ENCODE peak calls at places on chromosomes 3 and 15, in four cellular contexts. M is heart right ventricle, Z is K562, Y is adrenal gland. Q is an unnamed sample.

GRCh38 chr3:171320721-171321120 is 139.5 kb downstream of the TNIK start:
- DNase-seq in Y (no peak), M (peak; percentile 58), Z (no peak), Q (no peak)

GRCh38 chr3:197963019-197963637 is 3.1 kb downstream of the LMLN start:
- DNase-seq in Z (peak; percentile 50), M (no peak), Y (no peak), Q (no peak)

GRCh38 chr15:41936649-41937567 is 35.4 kb downstream of the EHD4 start:
- DNase-seq in Z (no peak), Y (no peak), M (peak; percentile 69), Q (no peak)

GRCh38 chr3:152554980-152555379 is 280.0 kb upstream of the P2RY1 start:
- DNase-seq in Y (peak; percentile 40), Z (no peak), M (peak; percentile 37), Q (no peak)

GRCh38 chr3:191290311-191291025 is 38.7 kb upstream of the CCDC50 start:
- DNase-seq in M (no peak), Z (no peak), Y (no peak), Q (no peak)

GRCh38 chr3:152175576-152175883 is 93.2 kb upstream of the MBNL1 start:
- DNase-seq in Y (no peak), Z (no peak), M (no peak), Q (no peak)

GRCh38 chr3:58566398-58567250 is 10.6 kb downstream of the FAM107A start:
- DNase-seq in Y (no peak), M (no peak), Z (no peak), Q (no peak)

GRCh38 chr15:47576921-47577474 is 140.3 kb upstream of the SEMA6D start:
- DNase-seq in Z (no peak), Y (no peak), M (no peak), Q (no peak)

GRCh38 chr15:92979011-92979701 is 79.0 kb downstream of the CHD2 start:
- DNase-seq in Y (no peak), Z (no peak), M (no peak), Q (no peak)

GRCh38 chr3:44682182-44682896 is 30.1 kb upstream of the ZNF502 start:
- DNase-seq in Z (no peak), Y (no peak), M (no peak), Q (no peak)

GRCh38 chr3:111729087-111729846 is 129.8 kb upstream of the PHLDB2 start:
- DNase-seq in Z (no peak), Y (peak; percentile 24), M (peak; percentile 83), Q (no peak)

GRCh38 chr3:133983576-133984560 is 45.9 kb downstream of the SLCO2A1 start:
- DNase-seq in Z (no peak), M (no peak), Y (no peak), Q (no peak)

GRCh38 chr3:115040673-115041286 is 106.3 kb downstream of the ZBTB20 start:
- DNase-seq in Z (peak; percentile 1), M (peak; percentile 6), Y (no peak), Q (no peak)

GRCh38 chr3:9205345-9206143 is 43.9 kb downstream of the SRGAP3 start:
- DNase-seq in M (no peak), Y (no peak), Z (no peak), Q (no peak)

GRCh38 chr3:57944313-57944580 is 64.0 kb upstream of the FLNB start:
- DNase-seq in M (no peak), Y (no peak), Z (no peak), Q (no peak)

GRCh38 chr15:83380026-83380425 is 67.1 kb upstream of the SH3GL3 start:
- DNase-seq in Z (no peak), Y (no peak), M (no peak), Q (no peak)

GRCh38 chr15:41934843-41935242 is 37.5 kb downstream of the EHD4 start:
- DNase-seq in Y (no peak), M (peak; percentile 45), Z (no peak), Q (no peak)

GRCh38 chr3:105647047-105647446 is 221.8 kb downstream of the CBLB start:
- DNase-seq in Y (peak; percentile 83), M (no peak), Z (peak; percentile 58), Q (no peak)

GRCh38 chr15:85879334-85880163 is 84.8 kb upstream of the KLHL25 start:
- DNase-seq in Y (no peak), M (no peak), Z (no peak), Q (no peak)

GRCh38 chr3:152317956-152318355 is 49.2 kb downstream of the MBNL1 start:
- DNase-seq in Y (no peak), M (no peak), Z (no peak), Q (no peak)

GRCh38 chr15:68584704-68585573 is 6.1 kb downstream of the CORO2B start:
- DNase-seq in M (no peak), Z (no peak), Y (no peak), Q (no peak)

GRCh38 chr3:193978446-193978845 is 157.5 kb upstream of the HES1 start:
- DNase-seq in Z (no peak), Y (no peak), M (no peak), Q (no peak)

GRCh38 chr15:76335129-76335850 is 1.3 kb upstream of the ISL2 start:
- DNase-seq in Z (no peak), Y (no peak), M (no peak), Q (no peak)

GRCh38 chr3:31981206-31982181 is at the start of the genes OSBPL10 and ZNF860:
- DNase-seq in M (peak; percentile 95), Y (peak; percentile 96), Z (peak; percentile 28), Q (peak; percentile 89)

GRCh38 chr3:51813539-51813938 is 34.5 kb upstream of the IQCF6 start:
- DNase-seq in Z (no peak), M (peak; percentile 67), Y (peak; percentile 56), Q (peak; percentile 42)

GRCh38 chr15:84740691-84741090 is 7.7 kb upstream of the ZNF592 start:
- DNase-seq in Z (no peak), Y (no peak), M (no peak), Q (no peak)

GRCh38 chr15:51793521-51793920 is 35.9 kb upstream of the TMOD3 start:
- DNase-seq in Y (peak; percentile 36), M (peak; percentile 72), Z (no peak), Q (peak; percentile 49)

GRCh38 chr3:147816770-147817169 is 407.6 kb downstream of the ZIC1 start:
- DNase-seq in M (peak; percentile 54), Z (no peak), Y (peak; percentile 20), Q (no peak)

GRCh38 chr3:72470899-72471298 is 377.3 kb downstream of the SHQ1 start:
- DNase-seq in M (no peak), Y (no peak), Z (no peak), Q (no peak)

GRCh38 chr3:13626396-13626795 is 77.5 kb downstream of the FBLN2 start:
- DNase-seq in Y (no peak), M (no peak), Z (peak; percentile 35), Q (no peak)

GRCh38 chr3:191915717-191916116 is 454.8 kb downstream of the PYDC2 start:
- DNase-seq in Z (no peak), M (no peak), Y (no peak), Q (no peak)

GRCh38 chr3:52259035-52259434 is 13.5 kb downstream of the PPM1M start:
- DNase-seq in M (no peak), Z (no peak), Y (no peak), Q (no peak)

DNA sequence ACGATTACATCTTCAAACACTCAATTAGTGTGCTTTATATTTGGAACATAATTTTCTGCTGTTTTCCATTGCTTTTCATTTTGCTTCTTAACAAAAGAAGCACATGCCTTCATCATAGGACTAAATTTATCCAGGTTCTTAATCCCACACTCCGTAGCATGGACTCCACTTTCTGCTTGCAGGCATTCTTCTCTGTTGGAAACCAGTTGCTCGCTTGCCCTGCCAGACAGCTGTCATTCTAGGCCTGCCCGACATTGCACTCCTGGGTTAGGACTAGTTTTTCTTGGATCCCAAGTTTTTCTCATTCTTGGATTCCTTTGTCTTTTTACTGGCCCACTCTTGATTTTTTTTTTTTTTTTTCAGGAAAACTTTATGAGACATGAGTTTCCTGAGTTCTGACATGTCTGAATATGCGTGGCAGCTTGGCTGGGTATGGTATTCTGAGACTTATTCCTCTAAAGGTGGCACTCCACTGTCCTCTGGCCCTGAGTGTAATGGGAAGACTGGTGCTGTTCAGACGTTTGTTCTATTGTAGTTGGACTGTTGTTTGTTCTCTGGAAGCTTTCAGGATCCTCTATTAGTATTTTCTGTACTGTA is 6.3 kb upstream of the ATP1B3 start:
- DNase-seq in M (no peak), Z (no peak), Y (no peak), Q (no peak)
- H3K4me3 ChIP-seq in M (no peak overlapping the region), Z (no peak overlapping the region), Y (no peak overlapping the region), Q (no peak overlapping the region)

DNA sequence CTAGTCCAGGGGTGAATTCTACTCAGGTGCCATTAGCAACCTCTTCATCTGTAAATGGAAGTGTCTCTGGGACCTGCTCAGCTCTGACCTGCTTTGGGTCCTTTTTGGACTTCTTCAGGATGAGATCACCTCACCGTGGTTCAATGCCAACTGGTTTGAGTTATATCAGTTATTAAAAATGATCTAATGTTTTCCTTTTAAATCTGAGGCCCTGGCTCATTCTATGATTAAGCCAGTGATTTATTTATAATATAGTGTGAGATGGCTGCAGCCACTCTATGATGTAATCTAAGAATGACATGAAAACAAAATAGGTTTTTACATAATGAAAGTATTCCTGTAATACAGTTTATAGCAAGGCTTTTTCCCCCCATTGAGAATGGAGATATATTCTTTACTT is 79.4 kb downstream of the LPP start:
- DNase-seq in Z (no peak), Y (peak; percentile 49), M (no peak), Q (no peak)
- H3K4me1 ChIP-seq in Z (no peaks in the 10 kb centered on the region), Y (no peaks in the 10 kb centered on the region), M (peaks cover 12% of the 10 kb centered on the region), Q (peaks cover 6% of the 10 kb centered on the region)

GRCh38 chr3:188962253-188963247 is 209.2 kb upstream of the TPRG1 start:
- DNase-seq in M (no peak), Y (no peak), Z (no peak), Q (no peak)

GRCh38 chr3:188954590-188955208 is 217.1 kb upstream of the TPRG1 start:
- DNase-seq in Z (peak; percentile 78), Y (peak; percentile 85), M (peak; percentile 91), Q (peak; percentile 85)

GRCh38 chr3:188955919-188956318 is 215.9 kb upstream of the TPRG1 start:
- DNase-seq in M (no peak), Y (no peak), Z (no peak), Q (no peak)

GRCh38 chr3:188959013-188959412 is 212.8 kb upstream of the TPRG1 start:
- DNase-seq in Y (no peak), Z (no peak), M (no peak), Q (no peak)

DNA sequence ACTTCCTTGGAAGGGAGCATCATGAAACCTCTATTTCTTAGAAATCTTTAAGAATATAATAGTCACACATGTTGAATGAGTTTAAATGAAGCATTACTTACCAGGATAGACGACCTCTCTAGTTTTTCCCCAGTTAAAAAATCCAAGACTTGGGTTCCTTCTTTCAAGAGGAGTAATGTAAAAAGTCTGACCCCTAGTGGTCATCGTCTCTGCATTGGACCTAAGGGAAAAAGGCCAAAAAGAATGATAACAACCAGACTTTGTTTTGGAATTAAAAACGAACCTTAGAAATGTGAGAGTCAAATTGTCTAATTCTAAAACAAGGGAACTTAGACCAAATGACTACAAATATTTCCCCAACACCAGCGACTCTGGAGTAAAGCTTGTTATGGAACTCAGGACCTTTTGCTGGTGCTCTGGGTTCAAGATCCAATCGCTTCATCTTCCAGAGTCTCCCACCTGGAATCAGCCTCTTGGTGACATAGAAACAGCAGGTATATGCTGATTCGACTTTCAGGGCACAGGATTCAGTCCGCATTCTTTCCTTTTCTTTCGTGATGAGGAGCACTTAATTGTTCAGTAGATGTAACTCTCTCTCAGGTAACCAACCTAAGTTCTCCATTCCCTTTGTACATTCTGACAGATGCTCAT is 214.8 kb upstream of the TPRG1 start:
- DNase-seq in M (peak; percentile 50), Z (peak; percentile 38), Y (no peak), Q (no peak)
- TF ChIP-seq CTCF in M (peak; percentile 83), Z (peak; percentile 39), Y (peak; percentile 58), Q (peak; percentile 65)

DNA sequence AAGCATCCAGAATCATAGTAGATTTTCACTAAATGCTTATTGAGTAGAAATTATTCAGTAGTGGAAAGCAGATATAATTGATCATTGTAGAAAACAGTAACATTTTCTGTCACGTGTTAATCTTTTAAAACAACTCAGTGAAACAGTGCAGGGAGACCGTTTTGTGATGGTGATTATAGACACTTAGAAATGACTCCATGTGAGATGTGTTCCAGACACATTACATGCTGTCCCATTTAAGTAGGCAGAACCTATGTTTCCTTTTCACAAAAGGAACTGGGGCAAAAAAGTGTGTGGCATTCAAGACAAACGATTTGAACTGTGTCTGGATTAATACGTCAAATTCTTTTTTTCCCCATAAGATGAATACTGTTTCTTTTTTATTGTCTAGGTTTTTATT is 126.5 kb downstream of the TCF12 start:
- DNase-seq in Y (no peak), M (no peak), Z (no peak), Q (no peak)
- H3K4me3 ChIP-seq in Y (no peak overlapping the region), M (no peak overlapping the region), Z (no peak overlapping the region), Q (no peak overlapping the region)